ENCODE peak calls at places on chromosomes 1 and 21, in seven cellular contexts. U, G, R, S, V, A and H are unnamed samples.
A peak's percentile ranks its signal among the peaks of the same experiment; 100 is the strongest.

GRCh38 chr1:110726755-110727154 is 52.0 kb upstream of the KCNA3 start:
- DNase-seq in V (no peak), A (no peak), S (no peak), R (no peak), U (no peak), G (no peak), H (no peak)

GRCh38 chr1:26017606-26018005 is 4.0 kb upstream of the EXTL1 start:
- DNase-seq in V (no peak), A (peak; percentile 36), S (no peak), R (no peak), G (no peak), U (peak; percentile 24), H (no peak)

GRCh38 chr1:151832318-151832984 is 849 bp upstream of the RORC start:
- DNase-seq in U (peak; percentile 80), R (peak; percentile 31), V (peak; percentile 74), A (no peak), S (peak; percentile 98), G (peak; percentile 45), H (peak; percentile 90)

GRCh38 chr1:213457097-213457680 is 406.1 kb downstream of the RPS6KC1 start:
- DNase-seq in G (no peak), V (no peak), S (no peak), A (no peak), R (no peak), U (peak; percentile 21), H (no peak)

GRCh38 chr1:9728451-9729295 is 77.1 kb downstream of the PIK3CD start:
- DNase-seq in R (no peak), S (no peak), G (no peak), A (no peak), U (no peak), V (no peak), H (no peak)

GRCh38 chr1:10122926-10123325 is 87.4 kb upstream of the KIF1B start:
- DNase-seq in A (peak; percentile 41), R (peak; percentile 24), V (no peak), S (no peak), U (no peak), G (peak; percentile 2), H (no peak)

GRCh38 chr1:25486602-25487001 is 55.9 kb downstream of the MACO1 start:
- DNase-seq in R (no peak), A (no peak), V (peak; percentile 25), S (no peak), U (no peak), G (peak; percentile 54), H (no peak)

GRCh38 chr1:216710042-216710441 is 13.2 kb downstream of the ESRRG start:
- DNase-seq in U (no peak), S (no peak), A (no peak), V (no peak), R (no peak), G (no peak), H (no peak)

GRCh38 chr21:20270365-20271055 is 727.7 kb upstream of the NCAM2 start:
- DNase-seq in U (no peak), S (no peak), A (no peak), V (no peak), R (no peak), G (no peak), H (no peak)

GRCh38 chr1:4802024-4802423 is 147.6 kb downstream of the AJAP1 start:
- DNase-seq in G (no peak), S (no peak), A (no peak), V (no peak), U (no peak), R (no peak), H (no peak)

GRCh38 chr1:71881611-71882010 is 400.7 kb downstream of the NEGR1 start:
- DNase-seq in G (no peak), R (no peak), V (peak; percentile 6), S (no peak), A (no peak), U (no peak), H (no peak)

GRCh38 chr21:41139951-41140350 is 28.0 kb upstream of the BACE2 start:
- DNase-seq in G (no peak), A (no peak), R (no peak), S (no peak), U (no peak), V (no peak), H (no peak)

GRCh38 chr1:210496063-210496462 is 167.4 kb downstream of the HHAT start:
- DNase-seq in A (peak; percentile 61), U (peak; percentile 7), R (peak; percentile 32), V (peak; percentile 49), G (peak; percentile 53), S (no peak), H (no peak)

GRCh38 chr1:33061827-33062226 is 19.1 kb upstream of the AZIN2 start:
- DNase-seq in S (no peak), R (no peak), U (no peak), A (no peak), V (no peak), G (no peak), H (no peak)

GRCh38 chr1:172429324-172430127 is 9.0 kb downstream of the C1orf105 start:
- DNase-seq in U (peak; percentile 41), R (peak; percentile 42), A (no peak), S (peak; percentile 36), G (peak; percentile 80), V (peak; percentile 82), H (no peak)

GRCh38 chr1:19785660-19786059 is 14.1 kb downstream of the TMCO4 start:
- DNase-seq in U (no peak), S (no peak), V (no peak), R (no peak), A (no peak), G (no peak), H (no peak)

GRCh38 chr1:230195199-230195598 is 128.2 kb downstream of the GALNT2 start:
- DNase-seq in V (no peak), A (no peak), R (no peak), S (peak; percentile 15), G (no peak), U (no peak), H (no peak)

DNA sequence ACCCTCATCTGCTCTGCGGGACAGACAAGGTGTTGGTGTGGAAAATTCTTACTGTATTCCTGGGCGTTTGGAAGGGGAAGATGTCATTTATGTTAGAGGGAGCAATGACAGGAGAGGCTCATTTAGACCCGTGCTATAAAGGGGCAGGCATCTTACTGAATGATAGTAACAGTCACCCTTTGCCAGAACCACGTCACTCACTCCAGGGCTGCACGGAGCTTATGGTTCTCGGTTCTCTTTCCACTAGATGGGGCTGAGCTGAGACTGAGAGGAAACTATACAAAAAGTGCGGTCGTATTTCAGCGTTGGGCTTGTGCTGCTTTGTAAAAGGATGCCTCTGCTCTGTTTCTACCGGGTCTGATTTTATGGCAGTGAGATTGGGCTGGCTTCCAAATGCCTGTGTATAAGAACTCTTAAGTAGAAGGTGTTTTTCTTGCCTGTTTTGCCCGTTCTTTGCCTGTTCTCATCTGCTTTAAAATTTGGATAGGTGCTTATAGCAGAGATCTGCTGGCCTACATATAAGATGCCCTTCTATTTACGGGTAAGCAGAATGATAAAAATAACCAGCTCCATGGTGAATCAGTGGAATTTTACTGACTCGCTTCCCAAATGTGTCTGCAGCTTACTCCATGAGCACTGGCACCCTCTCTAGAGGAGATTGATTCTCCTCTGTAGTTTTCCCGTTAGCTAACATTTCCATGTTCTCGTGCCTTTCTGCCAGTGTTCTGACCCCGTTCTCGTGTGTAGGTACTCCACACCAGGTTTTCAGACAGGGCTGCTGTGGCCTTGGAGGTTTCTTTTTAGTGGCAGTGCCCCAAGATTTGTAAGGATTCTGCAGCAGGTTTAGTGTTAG is 55.9 kb downstream of the MRPS6 start:
- DNase-seq in U (peak; percentile 79), A (peak; percentile 78), S (peak; percentile 35), G (peak; percentile 91), V (peak; percentile 91), R (peak; percentile 64), H (peak; percentile 51)
- TF ChIP-seq CTCF in U (peak; percentile 36), A (peak; percentile 69), S (no peak), G (peak; percentile 62), V (peak; percentile 69), R (peak; percentile 64), H (no peak)

DNA sequence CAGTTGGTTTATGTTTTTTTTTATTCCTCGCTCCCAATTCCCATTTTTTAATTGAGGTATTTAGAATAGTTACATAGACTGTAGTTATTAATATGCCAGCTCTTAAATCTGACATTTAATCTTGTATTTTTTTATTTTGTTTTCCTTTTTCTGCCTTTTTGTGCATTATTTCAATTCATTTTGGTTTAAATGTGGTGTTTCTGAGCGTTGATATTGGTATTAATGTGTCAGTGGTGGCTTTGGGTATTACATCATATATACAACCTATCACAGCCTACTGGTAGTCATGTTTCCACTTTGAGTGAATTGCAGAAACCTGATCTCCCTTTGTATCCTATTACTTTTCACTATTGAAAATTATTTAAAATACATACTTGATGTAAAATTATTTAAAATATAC is 1027.3 kb downstream of the KCNT2 start:
- DNase-seq in G (no peak), U (no peak), R (no peak), V (no peak), S (no peak), A (no peak), H (no peak)
- TF ChIP-seq CTCF in G (peak; percentile 10), U (no peak), R (no peak), V (no peak), S (no peak), A (peak; percentile 10), H (no peak)

DNA sequence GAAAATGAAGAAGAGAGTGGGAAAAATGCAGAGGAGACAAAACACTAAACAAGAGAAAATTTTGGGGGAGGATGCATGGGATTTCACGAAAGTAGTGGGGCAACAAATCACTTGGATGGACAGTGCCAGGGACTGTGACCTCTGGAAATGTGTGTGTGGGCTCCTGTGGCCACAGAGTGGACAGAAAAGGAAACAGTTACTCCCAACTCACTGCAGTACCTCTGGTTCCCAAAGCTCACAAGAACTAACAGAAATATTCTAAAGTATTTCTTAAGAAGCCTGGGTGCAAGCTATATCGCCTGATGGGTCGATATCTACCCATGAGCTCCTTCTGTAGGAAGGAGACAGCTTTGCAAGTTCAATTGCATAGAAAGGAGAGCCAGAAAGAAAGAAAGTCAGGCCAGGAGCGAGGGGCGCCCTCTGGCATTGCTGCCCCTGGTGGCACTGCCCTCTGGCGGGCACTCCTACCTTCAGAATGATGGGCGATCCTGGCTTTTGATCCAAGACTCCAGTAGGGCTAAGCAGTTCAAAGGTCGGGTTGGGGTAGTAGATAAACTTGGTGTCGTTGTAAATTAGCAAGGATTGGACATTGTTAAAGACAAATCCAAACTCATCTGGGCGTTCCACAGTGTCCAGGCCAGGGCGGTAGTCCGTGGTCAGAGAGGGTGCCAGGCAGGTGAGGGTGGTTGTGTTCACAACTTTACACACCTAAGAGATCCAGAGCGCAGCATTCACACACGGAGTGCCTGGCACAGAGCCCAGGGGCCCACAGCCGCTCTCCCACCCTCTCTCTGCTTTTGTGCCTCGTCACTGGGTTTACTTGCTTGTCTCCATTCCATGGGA is 134.7 kb upstream of the CD34 start:
- DNase-seq in G (no peak), U (no peak), A (no peak), V (no peak), S (no peak), R (no peak), H (no peak)
- TF ChIP-seq CTCF in G (no peak), U (no peak), A (no peak), V (peak; percentile 5), S (no peak), R (no peak), H (no peak)

DNA sequence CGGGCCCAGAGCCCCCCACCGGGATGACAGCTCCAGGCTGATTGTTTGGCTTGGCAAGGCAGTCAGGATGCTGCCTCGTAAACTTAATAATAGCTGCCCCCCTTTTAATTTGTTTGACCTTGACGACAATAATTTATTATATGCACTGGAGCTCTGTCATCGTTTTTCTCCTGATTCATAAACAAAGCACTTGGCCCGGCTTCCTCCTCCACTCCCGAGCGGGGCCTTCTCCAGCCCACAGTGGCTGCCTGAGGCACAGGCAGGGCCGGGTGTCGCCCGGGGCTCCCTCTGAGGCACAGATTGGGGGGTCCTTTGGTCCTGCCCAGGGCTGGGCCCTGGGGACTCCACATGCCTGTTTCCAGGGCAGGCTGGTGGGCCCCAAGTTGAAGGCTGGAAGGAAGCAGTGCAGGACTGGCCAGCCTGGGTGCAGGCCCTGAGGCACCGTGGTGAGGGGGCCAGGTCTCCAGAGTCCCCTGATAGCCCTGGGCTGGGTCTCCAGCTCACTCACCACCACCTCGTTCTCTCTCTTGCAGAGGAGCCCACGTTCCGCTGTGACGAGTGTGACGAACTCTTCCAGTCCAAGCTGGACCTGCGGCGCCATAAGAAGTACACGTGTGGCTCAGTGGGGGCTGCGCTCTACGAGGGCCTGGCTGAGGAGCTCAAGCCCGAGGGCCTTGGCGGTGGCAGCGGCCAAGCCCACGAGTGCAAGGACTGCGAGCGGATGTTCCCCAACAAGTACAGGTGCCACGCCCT is 52.0 kb upstream of the ARHGEF16 start:
- DNase-seq in V (no peak), G (peak; percentile 41), R (peak; percentile 31), U (no peak), A (no peak), S (no peak), H (no peak)
- TF ChIP-seq CTCF in V (no peak), G (no peak), R (no peak), U (no peak), A (no peak), S (no peak), H (no peak)